ENCODE peak calls at places on chromosomes 1 and 21, in seven cellular contexts. One of them, this sample, is unnamed.

GRCh38 chr1:6209661-6210605 is 4.0 kb downstream of the RNF207 start:
- DNase-seq in fibroblast of lung: no peak
- DNase-seq in heart right ventricle: no peak
- DNase-seq in foreskin fibroblast: no peak
- DNase-seq in psoas muscle: no peak
- DNase-seq in spleen: no peak
- DNase-seq in PC-9: no peak
- DNase-seq in this sample: no peak

GRCh38 chr1:39170731-39171375 is 33.6 kb upstream of the MACF1 start:
- DNase-seq in fibroblast of lung: no peak
- DNase-seq in heart right ventricle: no peak
- DNase-seq in foreskin fibroblast: no peak
- DNase-seq in psoas muscle: no peak
- DNase-seq in spleen: no peak
- DNase-seq in PC-9: no peak
- DNase-seq in this sample: no peak

GRCh38 chr1:203692565-203693470 is 66.2 kb downstream of the ATP2B4 start:
- DNase-seq in fibroblast of lung: peak; percentile 96
- DNase-seq in heart right ventricle: peak; percentile 90
- DNase-seq in foreskin fibroblast: peak; percentile 94
- DNase-seq in psoas muscle: peak; percentile 91
- DNase-seq in spleen: no peak
- DNase-seq in PC-9: peak; percentile 79
- DNase-seq in this sample: peak; percentile 95

GRCh38 chr1:27621067-27621920 is 13.7 kb downstream of the FGR start:
- DNase-seq in fibroblast of lung: peak; percentile 53
- DNase-seq in heart right ventricle: no peak
- DNase-seq in foreskin fibroblast: no peak
- DNase-seq in psoas muscle: no peak
- DNase-seq in spleen: no peak
- DNase-seq in PC-9: no peak
- DNase-seq in this sample: peak; percentile 69

GRCh38 chr1:44801491-44802305 is 1.5 kb downstream of the PLK3 start:
- DNase-seq in fibroblast of lung: no peak
- DNase-seq in heart right ventricle: no peak
- DNase-seq in foreskin fibroblast: no peak
- DNase-seq in psoas muscle: peak; percentile 59
- DNase-seq in spleen: peak; percentile 84
- DNase-seq in PC-9: peak; percentile 59
- DNase-seq in this sample: peak; percentile 65

GRCh38 chr21:25571726-25572121 is 35.6 kb downstream of the MRPL39 start:
- DNase-seq in fibroblast of lung: no peak
- DNase-seq in heart right ventricle: no peak
- DNase-seq in foreskin fibroblast: no peak
- DNase-seq in psoas muscle: no peak
- DNase-seq in spleen: no peak
- DNase-seq in PC-9: no peak
- DNase-seq in this sample: no peak

GRCh38 chr1:1229770-1230169 is 2.0 kb downstream of the SDF4 start:
- DNase-seq in fibroblast of lung: no peak
- DNase-seq in heart right ventricle: no peak
- DNase-seq in foreskin fibroblast: no peak
- DNase-seq in psoas muscle: no peak
- DNase-seq in spleen: no peak
- DNase-seq in PC-9: no peak
- DNase-seq in this sample: no peak

GRCh38 chr1:89884718-89885596 is 64.1 kb downstream of the LRRC8D start:
- DNase-seq in fibroblast of lung: peak; percentile 58
- DNase-seq in heart right ventricle: no peak
- DNase-seq in foreskin fibroblast: peak; percentile 35
- DNase-seq in psoas muscle: no peak
- DNase-seq in spleen: no peak
- DNase-seq in PC-9: peak; percentile 96
- DNase-seq in this sample: peak; percentile 65

GRCh38 chr1:2232916-2233438 is 4.9 kb downstream of the SKI start:
- DNase-seq in fibroblast of lung: peak; percentile 21
- DNase-seq in heart right ventricle: no peak
- DNase-seq in foreskin fibroblast: no peak
- DNase-seq in psoas muscle: peak; percentile 59
- DNase-seq in spleen: peak; percentile 80
- DNase-seq in PC-9: no peak
- DNase-seq in this sample: no peak

GRCh38 chr1:31272369-31272768 is 24.2 kb downstream of the SNRNP40 start:
- DNase-seq in fibroblast of lung: no peak
- DNase-seq in heart right ventricle: no peak
- DNase-seq in foreskin fibroblast: no peak
- DNase-seq in psoas muscle: no peak
- DNase-seq in spleen: no peak
- DNase-seq in PC-9: no peak
- DNase-seq in this sample: no peak

GRCh38 chr1:70331962-70332361 is 22.6 kb downstream of the ANKRD13C start:
- DNase-seq in fibroblast of lung: peak; percentile 76
- DNase-seq in heart right ventricle: no peak
- DNase-seq in foreskin fibroblast: no peak
- DNase-seq in psoas muscle: no peak
- DNase-seq in spleen: no peak
- DNase-seq in PC-9: no peak
- DNase-seq in this sample: peak; percentile 21

GRCh38 chr1:236287757-236288619 is 6.2 kb upstream of the ERO1B start:
- DNase-seq in fibroblast of lung: no peak
- DNase-seq in heart right ventricle: no peak
- DNase-seq in foreskin fibroblast: peak; percentile 20
- DNase-seq in psoas muscle: no peak
- DNase-seq in spleen: no peak
- DNase-seq in PC-9: no peak
- DNase-seq in this sample: no peak

GRCh38 chr1:67793562-67793961 is 39.7 kb downstream of the GNG12 start:
- DNase-seq in fibroblast of lung: peak; percentile 93
- DNase-seq in heart right ventricle: no peak
- DNase-seq in foreskin fibroblast: peak; percentile 78
- DNase-seq in psoas muscle: no peak
- DNase-seq in spleen: no peak
- DNase-seq in PC-9: peak; percentile 72
- DNase-seq in this sample: peak; percentile 37

GRCh38 chr1:84689514-84690396 is 506 bp downstream of the SSX2IP start:
- DNase-seq in fibroblast of lung: peak; percentile 44
- DNase-seq in heart right ventricle: peak; percentile 50
- DNase-seq in foreskin fibroblast: peak; percentile 33
- DNase-seq in psoas muscle: peak; percentile 70
- DNase-seq in spleen: peak; percentile 92
- DNase-seq in PC-9: no peak
- DNase-seq in this sample: peak; percentile 54

GRCh38 chr1:31562707-31563360 is 13.5 kb upstream of the TINAGL1 start:
- DNase-seq in fibroblast of lung: peak; percentile 51
- DNase-seq in heart right ventricle: no peak
- DNase-seq in foreskin fibroblast: peak; percentile 37
- DNase-seq in psoas muscle: no peak
- DNase-seq in spleen: no peak
- DNase-seq in PC-9: peak; percentile 100
- DNase-seq in this sample: peak; percentile 19

GRCh38 chr1:172040466-172040865 is 199.2 kb downstream of the DNM3 start:
- DNase-seq in fibroblast of lung: peak; percentile 93
- DNase-seq in heart right ventricle: no peak
- DNase-seq in foreskin fibroblast: peak; percentile 36
- DNase-seq in psoas muscle: no peak
- DNase-seq in spleen: no peak
- DNase-seq in PC-9: peak; percentile 46
- DNase-seq in this sample: peak; percentile 57

GRCh38 chr1:43232482-43232881 is 37.3 kb upstream of the TMEM125 start:
- DNase-seq in fibroblast of lung: no peak
- DNase-seq in heart right ventricle: no peak
- DNase-seq in foreskin fibroblast: no peak
- DNase-seq in psoas muscle: no peak
- DNase-seq in spleen: no peak
- DNase-seq in PC-9: no peak
- DNase-seq in this sample: no peak

GRCh38 chr1:41361028-41361494 is at the start of gene FOXO6:
- DNase-seq in fibroblast of lung: peak; percentile 93
- DNase-seq in heart right ventricle: peak; percentile 98
- DNase-seq in foreskin fibroblast: peak; percentile 95
- DNase-seq in psoas muscle: peak; percentile 99
- DNase-seq in spleen: peak; percentile 98
- DNase-seq in PC-9: peak; percentile 90
- DNase-seq in this sample: peak; percentile 95

GRCh38 chr1:41362749-41363631 is 1.8 kb downstream of the FOXO6 start:
- DNase-seq in fibroblast of lung: no peak
- DNase-seq in heart right ventricle: no peak
- DNase-seq in foreskin fibroblast: no peak
- DNase-seq in psoas muscle: no peak
- DNase-seq in spleen: peak; percentile 64
- DNase-seq in PC-9: no peak
- DNase-seq in this sample: no peak

GRCh38 chr1:41361495-41362356 is 492 bp downstream of the FOXO6 start:
- DNase-seq in fibroblast of lung: no peak
- DNase-seq in heart right ventricle: no peak
- DNase-seq in foreskin fibroblast: no peak
- DNase-seq in psoas muscle: peak; percentile 69
- DNase-seq in spleen: peak; percentile 90
- DNase-seq in PC-9: no peak
- DNase-seq in this sample: no peak

GRCh38 chr1:41363632-41364320 is 2.5 kb downstream of the FOXO6 start:
- DNase-seq in fibroblast of lung: no peak
- DNase-seq in heart right ventricle: no peak
- DNase-seq in foreskin fibroblast: no peak
- DNase-seq in psoas muscle: no peak
- DNase-seq in spleen: peak; percentile 51
- DNase-seq in PC-9: no peak
- DNase-seq in this sample: no peak

GRCh38 chr1:41362357-41362721 is 1.1 kb downstream of the FOXO6 start:
- DNase-seq in fibroblast of lung: no peak
- DNase-seq in heart right ventricle: no peak
- DNase-seq in foreskin fibroblast: no peak
- DNase-seq in psoas muscle: no peak
- DNase-seq in spleen: no peak
- DNase-seq in PC-9: no peak
- DNase-seq in this sample: no peak
- TF ChIP-seq CTCF in fibroblast of lung: no peak
- TF ChIP-seq CTCF in heart right ventricle: no peak
- TF ChIP-seq CTCF in foreskin fibroblast: no peak
- TF ChIP-seq CTCF in psoas muscle: no peak
- TF ChIP-seq CTCF in spleen: no peak
- TF ChIP-seq CTCF in PC-9: no peak
- TF ChIP-seq CTCF in this sample: no peak

DNA sequence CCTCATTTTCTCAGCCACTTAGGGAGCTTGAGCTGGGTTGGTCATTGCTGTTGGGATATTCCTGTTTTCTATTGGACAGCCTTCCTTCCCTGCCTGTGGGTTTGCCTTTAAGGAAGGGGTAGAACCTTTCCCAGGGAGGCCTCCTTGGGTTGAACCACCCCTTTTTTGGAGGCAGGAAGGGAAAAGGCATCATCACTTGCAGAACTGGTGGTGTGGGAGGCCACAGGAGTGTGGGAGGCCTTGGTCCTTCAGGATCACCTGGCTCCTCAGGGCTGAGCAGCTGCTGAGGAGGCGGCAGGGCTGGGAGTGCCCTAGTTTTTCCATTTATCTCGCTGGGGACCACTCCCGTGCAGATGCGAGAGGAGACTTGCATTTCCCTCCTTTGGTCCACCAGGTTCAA is 667 bp upstream of the CYB561D1 start:
- DNase-seq in fibroblast of lung: no peak
- DNase-seq in heart right ventricle: no peak
- DNase-seq in foreskin fibroblast: no peak
- DNase-seq in psoas muscle: no peak
- DNase-seq in spleen: no peak
- DNase-seq in PC-9: no peak
- DNase-seq in this sample: no peak
- H3K4me3 ChIP-seq in fibroblast of lung: peak overlapping the region; percentile 97
- H3K4me3 ChIP-seq in heart right ventricle: no peak overlapping the region
- H3K4me3 ChIP-seq in foreskin fibroblast: peak overlapping the region; percentile 94
- H3K4me3 ChIP-seq in psoas muscle: no peak overlapping the region
- H3K4me3 ChIP-seq in spleen: no peak overlapping the region
- H3K4me3 ChIP-seq in PC-9: no peak overlapping the region
- H3K4me3 ChIP-seq in this sample: no peak overlapping the region

DNA sequence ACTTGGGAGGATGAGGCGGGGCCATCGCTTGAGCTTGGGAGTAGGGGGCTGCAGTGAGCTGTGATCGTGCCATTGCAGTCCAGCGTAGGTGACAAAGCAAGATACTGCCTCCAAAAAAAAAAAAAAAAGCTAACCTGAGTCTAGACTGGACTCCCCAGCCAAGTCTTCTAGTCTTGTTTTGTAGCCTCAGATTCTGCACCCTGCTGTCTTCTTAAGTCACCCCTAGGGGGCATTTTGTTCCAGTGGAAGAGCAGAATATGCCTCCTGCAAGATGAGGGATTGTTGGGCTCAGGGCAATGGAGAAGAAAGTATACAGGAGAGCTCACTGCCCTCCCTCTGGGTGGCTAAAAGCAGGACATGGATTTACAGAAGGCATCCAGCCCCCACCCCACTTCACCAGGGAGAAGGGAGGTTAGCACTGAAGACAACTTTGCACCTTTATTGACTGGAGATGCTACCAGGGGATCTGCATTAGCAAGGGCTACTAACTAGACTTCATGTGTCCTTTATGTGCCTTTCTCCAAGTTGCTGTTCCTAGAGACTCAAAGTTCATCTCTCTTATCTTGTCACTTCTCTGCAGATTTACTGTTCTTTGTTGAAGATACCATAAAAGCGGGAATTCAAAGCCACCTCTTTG is 15.3 kb upstream of the RNF187 start:
- DNase-seq in fibroblast of lung: no peak
- DNase-seq in heart right ventricle: no peak
- DNase-seq in foreskin fibroblast: no peak
- DNase-seq in psoas muscle: no peak
- DNase-seq in spleen: no peak
- DNase-seq in PC-9: peak; percentile 46
- DNase-seq in this sample: peak; percentile 59
- TF ChIP-seq CTCF in fibroblast of lung: peak; percentile 63
- TF ChIP-seq CTCF in heart right ventricle: peak; percentile 35
- TF ChIP-seq CTCF in foreskin fibroblast: peak; percentile 36
- TF ChIP-seq CTCF in psoas muscle: peak; percentile 29
- TF ChIP-seq CTCF in spleen: peak; percentile 41
- TF ChIP-seq CTCF in PC-9: peak; percentile 68
- TF ChIP-seq CTCF in this sample: peak; percentile 69

GRCh38 chr1:201647094-201647493 is 108.2 kb downstream of the NAV1 start:
- DNase-seq in fibroblast of lung: no peak
- DNase-seq in heart right ventricle: no peak
- DNase-seq in foreskin fibroblast: no peak
- DNase-seq in psoas muscle: no peak
- DNase-seq in spleen: no peak
- DNase-seq in PC-9: peak; percentile 9
- DNase-seq in this sample: no peak

GRCh38 chr1:201646623-201647022 is 107.7 kb downstream of the NAV1 start:
- DNase-seq in fibroblast of lung: no peak
- DNase-seq in heart right ventricle: no peak
- DNase-seq in foreskin fibroblast: no peak
- DNase-seq in psoas muscle: no peak
- DNase-seq in spleen: no peak
- DNase-seq in PC-9: peak; percentile 8
- DNase-seq in this sample: no peak

GRCh38 chr1:201647722-201648065 is 108.8 kb downstream of the NAV1 start:
- DNase-seq in fibroblast of lung: no peak
- DNase-seq in heart right ventricle: no peak
- DNase-seq in foreskin fibroblast: no peak
- DNase-seq in psoas muscle: no peak
- DNase-seq in spleen: no peak
- DNase-seq in PC-9: no peak
- DNase-seq in this sample: no peak

GRCh38 chr1:201648911-201649775 is 110.2 kb downstream of the NAV1 start:
- DNase-seq in fibroblast of lung: peak; percentile 36
- DNase-seq in heart right ventricle: no peak
- DNase-seq in foreskin fibroblast: no peak
- DNase-seq in psoas muscle: no peak
- DNase-seq in spleen: no peak
- DNase-seq in PC-9: peak; percentile 26
- DNase-seq in this sample: peak; percentile 51

GRCh38 chr1:201648066-201648910 is 109.4 kb downstream of the NAV1 start:
- DNase-seq in fibroblast of lung: peak; percentile 71
- DNase-seq in heart right ventricle: peak; percentile 80
- DNase-seq in foreskin fibroblast: peak; percentile 92
- DNase-seq in psoas muscle: peak; percentile 71
- DNase-seq in spleen: no peak
- DNase-seq in PC-9: peak; percentile 8
- DNase-seq in this sample: peak; percentile 59
- H3K4me3 ChIP-seq in fibroblast of lung: peak overlapping the region; percentile 92
- H3K4me3 ChIP-seq in heart right ventricle: peak overlapping the region; percentile 63
- H3K4me3 ChIP-seq in foreskin fibroblast: peak overlapping the region; percentile 73
- H3K4me3 ChIP-seq in psoas muscle: peak overlapping the region; percentile 59
- H3K4me3 ChIP-seq in spleen: peak overlapping the region; percentile 29
- H3K4me3 ChIP-seq in PC-9: peak overlapping the region; percentile 55
- H3K4me3 ChIP-seq in this sample: peak overlapping the region; percentile 65